ENCODE peak calls at places on chromosomes 12 and 14, in seven cellular contexts. Y is SK-N-DZ, D is kidney, J is EL, B is left cardiac atrium, L is Ammon's horn, T is A172. C is an unnamed sample.

GRCh38 chr12:632102-632696 is 31.0 kb downstream of the NINJ2 start:
- DNase-seq in Y (no peak), D (no peak), J (peak; percentile 91), B (no peak), L (no peak), T (peak; percentile 76), C (no peak)

GRCh38 chr12:6229823-6230222 is 29.6 kb downstream of the CD9 start:
- DNase-seq in Y (no peak), D (peak; percentile 86), J (peak; percentile 74), B (peak; percentile 81), L (peak; percentile 83), T (peak; percentile 76), C (no peak)

GRCh38 chr12:48169011-48169410 is 11.7 kb upstream of the ASB8 start:
- DNase-seq in Y (no peak), D (no peak), J (no peak), B (no peak), L (no peak), T (no peak), C (no peak)

GRCh38 chr12:49911213-49911605 is 7.5 kb upstream of the FAIM2 start:
- DNase-seq in Y (no peak), D (no peak), J (no peak), B (no peak), L (no peak), T (no peak), C (no peak)

GRCh38 chr12:15443611-15444010 is 121.3 kb downstream of the PTPRO start:
- DNase-seq in Y (no peak), D (no peak), J (no peak), B (no peak), L (no peak), T (no peak), C (no peak)

GRCh38 chr12:76455582-76456345 is 103.8 kb downstream of the OSBPL8 start:
- DNase-seq in Y (peak; percentile 43), D (no peak), J (peak; percentile 90), B (no peak), L (peak; percentile 59), T (peak; percentile 89), C (peak; percentile 31)

GRCh38 chr14:77498120-77498979 is at the start of gene ISM2:
- DNase-seq in Y (no peak), D (peak; percentile 79), J (peak; percentile 53), B (peak; percentile 47), L (peak; percentile 19), T (no peak), C (peak; percentile 18)

GRCh38 chr14:96001866-96002510 is 37.2 kb upstream of the C14orf132 start:
- DNase-seq in Y (peak; percentile 52), D (no peak), J (peak; percentile 15), B (no peak), L (no peak), T (peak; percentile 6), C (no peak)

GRCh38 chr12:5476356-5476755 is 44.4 kb downstream of the NTF3 start:
- DNase-seq in Y (no peak), D (no peak), J (no peak), B (no peak), L (no peak), T (no peak), C (no peak)

GRCh38 chr12:54390668-54391551 is 6.4 kb upstream of the ZNF385A start:
- DNase-seq in Y (peak; percentile 76), D (peak; percentile 83), J (no peak), B (peak; percentile 60), L (no peak), T (no peak), C (no peak)

GRCh38 chr14:90301580-90302181 is 30.1 kb downstream of the NRDE2 start:
- DNase-seq in Y (peak; percentile 12), D (no peak), J (peak; percentile 50), B (no peak), L (peak; percentile 86), T (peak; percentile 53), C (no peak)

GRCh38 chr12:85587158-85587557 is 249.1 kb downstream of the RASSF9 start:
- DNase-seq in Y (no peak), D (no peak), J (no peak), B (no peak), L (no peak), T (no peak), C (no peak)

GRCh38 chr14:77442196-77442595 is 15.2 kb downstream of the VIPAS39 start:
- DNase-seq in Y (no peak), D (no peak), J (no peak), B (no peak), L (no peak), T (no peak), C (no peak)

GRCh38 chr14:54285030-54285429 is 111.8 kb upstream of the CDKN3 start:
- DNase-seq in Y (no peak), D (no peak), J (no peak), B (no peak), L (no peak), T (no peak), C (no peak)

GRCh38 chr14:68462683-68463082 is 330.2 kb downstream of the ZFP36L1 start:
- DNase-seq in Y (no peak), D (no peak), J (peak; percentile 42), B (no peak), L (no peak), T (no peak), C (no peak)

GRCh38 chr12:128729628-128730121 is 94.1 kb downstream of the SLC15A4 start:
- DNase-seq in Y (no peak), D (no peak), J (no peak), B (no peak), L (no peak), T (no peak), C (no peak)

GRCh38 chr12:69553626-69554248 is 31.5 kb upstream of the CCT2 start:
- DNase-seq in Y (peak; percentile 14), D (no peak), J (peak; percentile 72), B (no peak), L (peak; percentile 59), T (peak; percentile 48), C (no peak)

GRCh38 chr12:130827432-130827831 is 11.6 kb downstream of the STX2 start:
- DNase-seq in Y (no peak), D (no peak), J (no peak), B (no peak), L (no peak), T (no peak), C (no peak)

GRCh38 chr14:22646570-22647254 is 2.6 kb upstream of the OR6J1 start:
- DNase-seq in Y (no peak), D (no peak), J (peak; percentile 80), B (no peak), L (no peak), T (no peak), C (no peak)

GRCh38 chr12:89311703-89312293 is 40.5 kb downstream of the DUSP6 start:
- DNase-seq in Y (no peak), D (no peak), J (no peak), B (no peak), L (no peak), T (no peak), C (no peak)

GRCh38 chr12:98402081-98402480 is 113.3 kb upstream of the TMPO start:
- DNase-seq in Y (no peak), D (no peak), J (no peak), B (no peak), L (no peak), T (peak; percentile 30), C (no peak)

GRCh38 chr14:31253746-31254471 is 46.3 kb upstream of the HECTD1 start:
- DNase-seq in Y (no peak), D (no peak), J (no peak), B (no peak), L (no peak), T (no peak), C (no peak)

GRCh38 chr14:28382460-28383220 is 383.9 kb upstream of the FOXG1 start:
- DNase-seq in Y (no peak), D (no peak), J (no peak), B (no peak), L (no peak), T (peak; percentile 4), C (no peak)

GRCh38 chr14:38137005-38137404 is 70.7 kb upstream of the SSTR1 start:
- DNase-seq in Y (no peak), D (no peak), J (peak; percentile 38), B (no peak), L (no peak), T (no peak), C (no peak)

GRCh38 chr12:113940357-113940756 is 25.8 kb downstream of the RBM19 start:
- DNase-seq in Y (no peak), D (no peak), J (no peak), B (no peak), L (no peak), T (no peak), C (no peak)

GRCh38 chr12:128791395-128792322 is 32.1 kb downstream of the SLC15A4 start:
- DNase-seq in Y (no peak), D (no peak), J (peak; percentile 44), B (no peak), L (no peak), T (peak; percentile 51), C (no peak)

GRCh38 chr12:122399592-122400373 is 22.7 kb downstream of the CLIP1 start:
- DNase-seq in Y (peak; percentile 81), D (no peak), J (peak; percentile 84), B (peak; percentile 65), L (peak; percentile 80), T (peak; percentile 92), C (no peak)

GRCh38 chr12:20567413-20567812 is 127.7 kb upstream of the SLCO1C1 start:
- DNase-seq in Y (no peak), D (no peak), J (peak; percentile 13), B (no peak), L (no peak), T (no peak), C (no peak)

GRCh38 chr14:76011959-76012802 is 26.6 kb downstream of the IFT43 start:
- DNase-seq in Y (no peak), D (peak; percentile 88), J (no peak), B (peak; percentile 40), L (peak; percentile 13), T (no peak), C (peak; percentile 2)

GRCh38 chr12:759628-760027 is 7.2 kb downstream of the WNK1 start:
- DNase-seq in Y (no peak), D (no peak), J (no peak), B (no peak), L (no peak), T (no peak), C (no peak)

GRCh38 chr12:12367096-12367998 is 10.5 kb downstream of the BORCS5 start:
- DNase-seq in Y (no peak), D (no peak), J (no peak), B (no peak), L (no peak), T (no peak), C (no peak)

GRCh38 chr14:104678901-104679705 is 10.3 kb upstream of the INF2 start:
- DNase-seq in Y (no peak), D (peak; percentile 78), J (no peak), B (no peak), L (peak; percentile 83), T (no peak), C (no peak)

GRCh38 chr12:90253674-90254181 is 545.1 kb upstream of the ATP2B1 start:
- DNase-seq in Y (peak; percentile 94), D (peak; percentile 75), J (peak; percentile 92), B (peak; percentile 66), L (peak; percentile 50), T (peak; percentile 97), C (no peak)

GRCh38 chr14:23877538-23878180 is 75.9 kb upstream of the DHRS4 start:
- DNase-seq in Y (no peak), D (no peak), J (no peak), B (no peak), L (no peak), T (no peak), C (no peak)

GRCh38 chr12:90090929-90091651 is 382.5 kb upstream of the ATP2B1 start:
- DNase-seq in Y (no peak), D (no peak), J (peak; percentile 95), B (peak; percentile 56), L (no peak), T (peak; percentile 99), C (no peak)